ENCODE peak calls at places on chromosomes 5 and 9, in nine cellular contexts. L is NCI-H526 treated with DMSO at 0.1 percent for 48 hours, T is A549, U is progenitor cell of endocrine pancreas, F is C1 segment of cervical spinal cord, X is H1, E is lower lobe of right lung, K is EH, P is cardiac muscle cell. N is an unnamed sample.

GRCh38 chr9:93894691-93895079 is 60.5 kb downstream of the BARX1 start:
- DNase-seq in L (no peak), T (no peak), U (peak), F (no peak), X (no peak), E (peak), K (no peak), P (no peak), N (no peak)

GRCh38 chr5:53378590-53379247 is 101.7 kb upstream of the FST start:
- DNase-seq in L (no peak), T (no peak), U (no peak), F (no peak), X (no peak), E (no peak), K (peak), P (no peak), N (no peak)

GRCh38 chr5:153678617-153679329 is 188.3 kb downstream of the GRIA1 start:
- DNase-seq in L (no peak), T (no peak), U (no peak), F (no peak), X (no peak), E (no peak), K (no peak), P (no peak), N (no peak)

GRCh38 chr5:55816342-55816741 is 34.8 kb upstream of the IL31RA start:
- DNase-seq in L (no peak), T (peak), U (no peak), F (no peak), X (no peak), E (no peak), K (peak), P (no peak), N (no peak)

GRCh38 chr5:138752341-138752950 is 779 bp upstream of the CTNNA1 start:
- DNase-seq in L (peak), T (peak), U (no peak), F (peak), X (no peak), E (no peak), K (peak), P (peak), N (no peak)

GRCh38 chr5:133998807-133999206 is 6.0 kb downstream of the VDAC1 start:
- DNase-seq in L (no peak), T (no peak), U (no peak), F (no peak), X (no peak), E (no peak), K (no peak), P (no peak), N (no peak)

GRCh38 chr5:81140942-81141341 is 92.2 kb upstream of the CKMT2 start:
- DNase-seq in L (no peak), T (no peak), U (no peak), F (no peak), X (no peak), E (no peak), K (peak), P (no peak), N (peak)

GRCh38 chr5:143435207-143435657 is 31.7 kb upstream of the NR3C1 start:
- DNase-seq in L (no peak), T (no peak), U (no peak), F (peak), X (no peak), E (no peak), K (peak), P (no peak), N (no peak)

GRCh38 chr9:33289501-33289900 is 815 bp upstream of the NFX1 start:
- DNase-seq in L (no peak), T (no peak), U (no peak), F (peak), X (no peak), E (peak), K (no peak), P (no peak), N (peak)

GRCh38 chr9:131304676-131305366 is 15.3 kb downstream of the PLPP7 start:
- DNase-seq in L (no peak), T (no peak), U (no peak), F (no peak), X (no peak), E (no peak), K (peak), P (no peak), N (no peak)

GRCh38 chr5:179840321-179840720 is 18.3 kb downstream of the MRNIP start:
- DNase-seq in L (no peak), T (no peak), U (no peak), F (no peak), X (no peak), E (peak), K (no peak), P (no peak), N (no peak)

GRCh38 chr5:138636401-138636944 is 61.3 kb upstream of the HSPA9 start:
- DNase-seq in L (no peak), T (no peak), U (no peak), F (no peak), X (no peak), E (no peak), K (no peak), P (no peak), N (no peak)

GRCh38 chr5:80713640-80714039 is 58.9 kb upstream of the DHFR start:
- DNase-seq in L (no peak), T (no peak), U (no peak), F (no peak), X (no peak), E (no peak), K (no peak), P (no peak), N (no peak)

GRCh38 chr5:177523711-177524538 is 7.2 kb upstream of the DDX41 start:
- DNase-seq in L (no peak), T (no peak), U (no peak), F (no peak), X (no peak), E (no peak), K (no peak), P (no peak), N (no peak)

GRCh38 chr5:79436224-79436623 is 77.7 kb downstream of the HOMER1 start:
- DNase-seq in L (no peak), T (peak), U (no peak), F (no peak), X (no peak), E (no peak), K (peak), P (no peak), N (no peak)